ENCODE peak calls at places on chromosomes 13 and 19, in six cellular contexts. Z, H, G, J, A and Y are unnamed samples.

GRCh38 chr19:9969688-9969975 is 33.3 kb upstream of the OLFM2 start:
- ATAC-seq in Z (no peak), H (peak; percentile 9), G (no peak), J (no peak), A (no peak), Y (no peak)

GRCh38 chr13:95643814-95644598 is 500 bp downstream of the DZIP1 start:
- ATAC-seq in Z (peak; percentile 45), H (peak; percentile 71), G (peak; percentile 52), J (peak; percentile 24), A (peak; percentile 32), Y (peak; percentile 58)

GRCh38 chr19:13022859-13023636 is 27.8 kb downstream of the NFIX start:
- ATAC-seq in Z (peak; percentile 69), H (peak; percentile 82), G (peak; percentile 63), J (peak; percentile 71), A (peak; percentile 73), Y (peak; percentile 70)

GRCh38 chr19:10551698-10552301 is 8.1 kb downstream of the ATG4D start:
- ATAC-seq in Z (no peak), H (peak; percentile 7), G (peak; percentile 14), J (no peak), A (peak; percentile 72), Y (no peak)

GRCh38 chr13:106772202-106772601 is 204.3 kb upstream of the ARGLU1 start:
- ATAC-seq in Z (no peak), H (peak; percentile 62), G (no peak), J (no peak), A (no peak), Y (no peak)

GRCh38 chr13:50230365-50230978 is 215.2 kb downstream of the KCNRG start:
- ATAC-seq in Z (peak; percentile 59), H (peak; percentile 70), G (peak; percentile 43), J (no peak), A (peak; percentile 78), Y (peak; percentile 62)

GRCh38 chr13:111145071-111145470 is 30.0 kb downstream of the ARHGEF7 start:
- ATAC-seq in Z (no peak), H (no peak), G (no peak), J (no peak), A (no peak), Y (no peak)

GRCh38 chr13:50706505-50706904 is 137.0 kb downstream of the DLEU7 start:
- ATAC-seq in Z (no peak), H (peak; percentile 32), G (no peak), J (no peak), A (no peak), Y (no peak)

GRCh38 chr13:52980695-52981094 is 47.9 kb upstream of the OLFM4 start:
- ATAC-seq in Z (no peak), H (no peak), G (no peak), J (no peak), A (no peak), Y (peak; percentile 59)

GRCh38 chr13:111461445-111462149 is 141.2 kb downstream of the TEX29 start:
- ATAC-seq in Z (no peak), H (no peak), G (no peak), J (no peak), A (no peak), Y (no peak)

GRCh38 chr13:51938454-51938853 is 72.8 kb downstream of the ATP7B start:
- ATAC-seq in Z (no peak), H (no peak), G (no peak), J (no peak), A (no peak), Y (no peak)

GRCh38 chr13:89951341-89951740 is 1396.1 kb upstream of the MIR17HG start:
- ATAC-seq in Z (no peak), H (no peak), G (no peak), J (no peak), A (no peak), Y (no peak)

GRCh38 chr13:44293354-44293753 is 80.3 kb upstream of the SERP2 start:
- ATAC-seq in Z (no peak), H (peak; percentile 8), G (no peak), J (no peak), A (no peak), Y (no peak)

GRCh38 chr13:51584731-51585191 is 499 bp downstream of the WDFY2 start:
- ATAC-seq in Z (peak; percentile 14), H (peak; percentile 44), G (peak; percentile 24), J (peak; percentile 9), A (peak; percentile 30), Y (peak; percentile 63)

GRCh38 chr19:400976-401835 is 7.7 kb downstream of the C2CD4C start:
- ATAC-seq in Z (peak; percentile 37), H (no peak), G (no peak), J (no peak), A (no peak), Y (no peak)